ENCODE peak calls at places on chromosomes 4 and X, in four cellular contexts. One of them, this sample, is unnamed.

GRCh38 chr4:174592256-174592984 is 70.1 kb upstream of the HPGD start:
- DNase-seq in HFF-Myc: no peak
- DNase-seq in brain microvascular endothelial cell: no peak
- DNase-seq in heart right ventricle: no peak
- DNase-seq in this sample: no peak

GRCh38 chr4:151921371-151921770 is 160.6 kb upstream of the GATB start:
- DNase-seq in HFF-Myc: peak
- DNase-seq in brain microvascular endothelial cell: peak
- DNase-seq in heart right ventricle: no peak
- DNase-seq in this sample: no peak

GRCh38 chr4:30181918-30182317 is 538.3 kb upstream of the PCDH7 start:
- DNase-seq in HFF-Myc: no peak
- DNase-seq in brain microvascular endothelial cell: no peak
- DNase-seq in heart right ventricle: no peak
- DNase-seq in this sample: no peak

GRCh38 chr4:25022198-25022597 is 8.5 kb downstream of the LGI2 start:
- DNase-seq in HFF-Myc: no peak
- DNase-seq in brain microvascular endothelial cell: no peak
- DNase-seq in heart right ventricle: no peak
- DNase-seq in this sample: no peak

GRCh38 chr4:20512053-20512810 is 188.0 kb upstream of the PACRGL start:
- DNase-seq in HFF-Myc: no peak
- DNase-seq in brain microvascular endothelial cell: no peak
- DNase-seq in heart right ventricle: no peak
- DNase-seq in this sample: no peak

GRCh38 chr4:187366530-187367279 is 628.9 kb upstream of the ZFP42 start:
- DNase-seq in HFF-Myc: no peak
- DNase-seq in brain microvascular endothelial cell: no peak
- DNase-seq in heart right ventricle: no peak
- DNase-seq in this sample: no peak

GRCh38 chr4:68259191-68259590 is 13.7 kb upstream of the TMPRSS11B start:
- DNase-seq in HFF-Myc: no peak
- DNase-seq in brain microvascular endothelial cell: no peak
- DNase-seq in heart right ventricle: no peak
- DNase-seq in this sample: no peak

GRCh38 chr4:150149381-150149780 is 71.1 kb downstream of the DCLK2 start:
- DNase-seq in HFF-Myc: no peak
- DNase-seq in brain microvascular endothelial cell: no peak
- DNase-seq in heart right ventricle: no peak
- DNase-seq in this sample: peak

GRCh38 chr4:21768349-21769310 is 179.9 kb downstream of the KCNIP4 start:
- DNase-seq in HFF-Myc: no peak
- DNase-seq in brain microvascular endothelial cell: peak
- DNase-seq in heart right ventricle: no peak
- DNase-seq in this sample: no peak

GRCh38 chr4:118396881-118397666 is 44.3 kb upstream of the PRSS12 start:
- DNase-seq in HFF-Myc: no peak
- DNase-seq in brain microvascular endothelial cell: no peak
- DNase-seq in heart right ventricle: no peak
- DNase-seq in this sample: no peak

GRCh38 chrX:131081772-131082755 is 23.9 kb downstream of the ARHGAP36 start:
- DNase-seq in HFF-Myc: no peak
- DNase-seq in brain microvascular endothelial cell: no peak
- DNase-seq in heart right ventricle: no peak
- DNase-seq in this sample: no peak

GRCh38 chrX:131084145-131084544 is 26.0 kb downstream of the ARHGAP36 start:
- DNase-seq in HFF-Myc: no peak
- DNase-seq in brain microvascular endothelial cell: no peak
- DNase-seq in heart right ventricle: no peak
- DNase-seq in this sample: no peak

DNA sequence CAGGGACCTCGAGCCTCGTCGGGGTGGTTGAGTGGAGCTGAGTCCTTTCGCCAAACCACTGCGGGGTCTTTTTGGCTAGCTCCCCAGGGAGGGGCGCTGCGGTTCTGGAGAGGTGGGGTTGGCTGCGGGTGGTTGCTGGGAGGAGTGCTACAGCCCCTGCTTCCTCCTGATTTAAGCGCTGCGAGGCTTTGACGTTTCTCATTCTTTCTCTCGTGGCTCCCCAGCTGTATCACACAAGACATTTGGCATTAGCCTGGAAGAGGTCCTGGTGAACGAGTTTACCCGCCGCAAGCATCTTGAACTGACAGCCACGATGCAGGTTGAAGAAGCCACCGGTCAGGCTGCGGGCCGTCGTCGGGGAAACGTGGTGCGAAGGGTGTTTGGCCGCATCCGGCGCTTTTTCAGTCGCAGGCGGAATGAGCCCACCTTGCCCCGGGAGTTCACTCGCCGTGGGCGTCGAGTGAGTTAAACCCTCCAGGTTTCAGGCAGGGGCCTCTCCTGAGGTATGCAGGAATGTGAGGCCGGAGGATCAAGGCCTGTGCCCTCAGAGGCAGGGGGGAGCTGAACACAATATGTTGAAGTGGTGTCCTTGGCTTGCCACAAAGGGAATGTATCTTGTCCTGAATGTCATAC is 25.5 kb downstream of the ARHGAP36 start:
- DNase-seq in HFF-Myc: no peak
- DNase-seq in brain microvascular endothelial cell: no peak
- DNase-seq in heart right ventricle: no peak
- DNase-seq in this sample: no peak
- H3K4me3 ChIP-seq in HFF-Myc: no peak
- H3K4me3 ChIP-seq in brain microvascular endothelial cell: no peak
- H3K4me3 ChIP-seq in heart right ventricle: no peak
- H3K4me3 ChIP-seq in this sample: no peak

DNA sequence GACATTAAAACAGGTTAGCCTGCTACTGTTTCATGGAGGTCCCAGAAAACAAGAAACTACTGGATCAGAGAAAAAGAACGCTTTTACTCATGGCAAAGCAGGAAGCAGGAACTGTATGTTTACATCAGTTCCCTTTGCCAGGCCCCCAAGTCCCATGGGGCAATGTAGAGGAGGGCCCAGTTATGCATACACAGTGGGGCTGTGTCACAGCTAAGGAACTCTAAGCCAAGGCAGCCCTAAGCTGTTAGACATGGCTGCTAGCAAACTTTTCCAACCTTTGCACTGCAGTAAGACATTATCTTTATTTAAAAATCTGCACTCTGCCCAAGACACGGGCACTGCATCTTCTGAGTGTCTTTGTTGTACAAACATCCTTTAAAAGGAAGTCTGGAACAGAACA is 975.8 kb downstream of the C4orf33 start:
- DNase-seq in HFF-Myc: no peak
- DNase-seq in brain microvascular endothelial cell: no peak
- DNase-seq in heart right ventricle: no peak
- DNase-seq in this sample: no peak
- TF ChIP-seq CTCF in HFF-Myc: no peak
- TF ChIP-seq CTCF in brain microvascular endothelial cell: no peak
- TF ChIP-seq CTCF in heart right ventricle: no peak
- TF ChIP-seq CTCF in this sample: no peak

DNA sequence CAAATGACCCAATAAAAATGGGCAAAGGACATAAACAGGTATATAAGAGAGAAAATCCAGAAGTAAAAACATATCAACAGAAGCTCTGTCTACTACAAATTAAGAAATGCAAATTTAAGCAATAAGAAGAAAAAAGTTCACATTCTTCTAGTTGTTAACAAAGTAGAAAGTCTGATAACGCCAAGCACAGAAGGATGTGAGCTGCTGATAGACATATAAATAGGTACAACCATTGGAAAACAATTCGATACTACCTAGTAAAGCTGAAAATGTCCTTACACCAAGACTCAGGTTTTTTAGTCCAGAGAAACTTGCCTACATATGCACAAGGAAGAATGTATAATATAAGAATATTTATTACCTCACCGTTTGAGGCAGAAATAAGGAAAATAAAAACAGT is 35.8 kb upstream of the SLAIN2 start:
- DNase-seq in HFF-Myc: no peak
- DNase-seq in brain microvascular endothelial cell: no peak
- DNase-seq in heart right ventricle: no peak
- DNase-seq in this sample: no peak
- H3K4me3 ChIP-seq in HFF-Myc: no peak
- H3K4me3 ChIP-seq in brain microvascular endothelial cell: no peak
- H3K4me3 ChIP-seq in heart right ventricle: no peak
- H3K4me3 ChIP-seq in this sample: no peak

GRCh38 chr4:158259955-158260575 is 49.8 kb downstream of the TMEM144 start:
- DNase-seq in HFF-Myc: peak
- DNase-seq in brain microvascular endothelial cell: no peak
- DNase-seq in heart right ventricle: no peak
- DNase-seq in this sample: no peak
- TF ChIP-seq CTCF in HFF-Myc: no peak
- TF ChIP-seq CTCF in brain microvascular endothelial cell: no peak
- TF ChIP-seq CTCF in heart right ventricle: peak
- TF ChIP-seq CTCF in this sample: no peak

DNA sequence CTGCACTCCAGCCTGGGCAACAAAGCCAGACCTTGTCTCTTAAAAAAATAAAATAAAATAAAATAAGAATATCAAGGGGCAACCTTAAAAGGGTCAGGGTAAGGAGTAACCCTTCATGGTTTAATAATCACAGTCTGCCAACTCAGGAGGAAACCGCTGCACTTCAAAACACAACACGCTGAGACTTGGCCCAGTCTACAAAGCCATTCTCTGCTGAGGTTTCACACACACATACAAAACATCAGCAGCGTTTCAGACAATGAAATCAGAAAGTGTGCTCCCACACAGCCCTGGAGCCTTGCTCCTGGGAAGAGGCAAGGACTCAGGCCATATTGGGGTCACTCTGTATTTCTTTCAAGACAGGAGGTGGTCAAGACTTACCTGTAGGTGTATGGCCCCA is 18.3 kb downstream of the SCARB2 start:
- DNase-seq in HFF-Myc: no peak
- DNase-seq in brain microvascular endothelial cell: no peak
- DNase-seq in heart right ventricle: no peak
- DNase-seq in this sample: no peak
- H3K4me3 ChIP-seq in HFF-Myc: no peak
- H3K4me3 ChIP-seq in brain microvascular endothelial cell: no peak
- H3K4me3 ChIP-seq in heart right ventricle: no peak
- H3K4me3 ChIP-seq in this sample: no peak

GRCh38 chr4:135670548-135670947 is 1469.0 kb upstream of the PABPC4L start:
- DNase-seq in HFF-Myc: no peak
- DNase-seq in brain microvascular endothelial cell: no peak
- DNase-seq in heart right ventricle: no peak
- DNase-seq in this sample: no peak
- TF ChIP-seq CTCF in HFF-Myc: no peak
- TF ChIP-seq CTCF in brain microvascular endothelial cell: no peak
- TF ChIP-seq CTCF in heart right ventricle: no peak
- TF ChIP-seq CTCF in this sample: no peak

GRCh38 chr4:78720151-78720726 is 55.9 kb upstream of the BMP2K start:
- DNase-seq in HFF-Myc: no peak
- DNase-seq in brain microvascular endothelial cell: no peak
- DNase-seq in heart right ventricle: no peak
- DNase-seq in this sample: no peak
- H3K4me3 ChIP-seq in HFF-Myc: no peak
- H3K4me3 ChIP-seq in brain microvascular endothelial cell: no peak
- H3K4me3 ChIP-seq in heart right ventricle: no peak
- H3K4me3 ChIP-seq in this sample: no peak